ENCODE peak calls at places on chromosome 14, in eight cellular contexts. O is left lung, X is Peyer's patch, C is HepG2, K is fibroblast of lung, R is BE2C, V is uterus, T is lower lobe of right lung. F is an unnamed sample. For H3K27me3, the result is how much of the 10 kb centered on the place peaks cover.

GRCh38 chr14:68926236-68926635 is 52.9 kb downstream of the ACTN1 start:
- DNase-seq in V (no peak), T (no peak), X (no peak), C (no peak), K (no peak), O (no peak), R (no peak), F (no peak)

GRCh38 chr14:47207636-47208035 is 467.8 kb downstream of the MDGA2 start:
- DNase-seq in V (no peak), T (no peak), K (no peak), O (no peak), C (no peak), X (no peak), R (no peak), F (peak)

GRCh38 chr14:93683241-93683640 is 105.0 kb downstream of the PRIMA1 start:
- DNase-seq in C (no peak), V (no peak), T (no peak), R (peak), X (no peak), K (no peak), O (no peak), F (no peak)

GRCh38 chr14:99546230-99546879 is 57.7 kb downstream of the CCDC85C start:
- DNase-seq in C (no peak), V (no peak), R (peak), O (no peak), K (no peak), X (no peak), T (no peak), F (no peak)

GRCh38 chr14:59424707-59425106 is 40.5 kb downstream of the GPR135 start:
- DNase-seq in K (no peak), O (no peak), X (no peak), V (peak), C (no peak), R (no peak), T (no peak), F (no peak)

GRCh38 chr14:101839236-101839635 is 77.7 kb downstream of the PPP2R5C start:
- DNase-seq in V (no peak), K (no peak), O (no peak), T (no peak), X (peak), R (peak), C (no peak), F (no peak)

GRCh38 chr14:30138517-30138916 is 210.9 kb upstream of the PRKD1 start:
- DNase-seq in V (no peak), K (no peak), O (no peak), X (no peak), C (no peak), R (no peak), T (no peak), F (no peak)

GRCh38 chr14:101022121-101022520 is 118.6 kb upstream of the RTL1 start:
- DNase-seq in V (peak), X (peak), O (no peak), T (no peak), K (no peak), C (no peak), R (peak), F (no peak)

GRCh38 chr14:81363746-81364400 is 36.3 kb downstream of the STON2 start:
- DNase-seq in C (no peak), O (no peak), T (no peak), X (no peak), V (no peak), R (no peak), K (peak), F (no peak)

GRCh38 chr14:69354383-69355154 is 43.5 kb downstream of the ERH start:
- DNase-seq in T (no peak), C (peak), K (no peak), X (peak), V (no peak), R (no peak), O (no peak), F (no peak)

GRCh38 chr14:58823309-58823708 is 185.5 kb downstream of the DACT1 start:
- DNase-seq in R (no peak), T (no peak), V (no peak), X (no peak), K (no peak), O (no peak), C (no peak), F (no peak)

GRCh38 chr14:35287481-35288013 is 4.6 kb upstream of the PSMA6 start:
- DNase-seq in V (no peak), R (no peak), O (no peak), X (peak), C (no peak), T (no peak), K (no peak), F (no peak)

DNA sequence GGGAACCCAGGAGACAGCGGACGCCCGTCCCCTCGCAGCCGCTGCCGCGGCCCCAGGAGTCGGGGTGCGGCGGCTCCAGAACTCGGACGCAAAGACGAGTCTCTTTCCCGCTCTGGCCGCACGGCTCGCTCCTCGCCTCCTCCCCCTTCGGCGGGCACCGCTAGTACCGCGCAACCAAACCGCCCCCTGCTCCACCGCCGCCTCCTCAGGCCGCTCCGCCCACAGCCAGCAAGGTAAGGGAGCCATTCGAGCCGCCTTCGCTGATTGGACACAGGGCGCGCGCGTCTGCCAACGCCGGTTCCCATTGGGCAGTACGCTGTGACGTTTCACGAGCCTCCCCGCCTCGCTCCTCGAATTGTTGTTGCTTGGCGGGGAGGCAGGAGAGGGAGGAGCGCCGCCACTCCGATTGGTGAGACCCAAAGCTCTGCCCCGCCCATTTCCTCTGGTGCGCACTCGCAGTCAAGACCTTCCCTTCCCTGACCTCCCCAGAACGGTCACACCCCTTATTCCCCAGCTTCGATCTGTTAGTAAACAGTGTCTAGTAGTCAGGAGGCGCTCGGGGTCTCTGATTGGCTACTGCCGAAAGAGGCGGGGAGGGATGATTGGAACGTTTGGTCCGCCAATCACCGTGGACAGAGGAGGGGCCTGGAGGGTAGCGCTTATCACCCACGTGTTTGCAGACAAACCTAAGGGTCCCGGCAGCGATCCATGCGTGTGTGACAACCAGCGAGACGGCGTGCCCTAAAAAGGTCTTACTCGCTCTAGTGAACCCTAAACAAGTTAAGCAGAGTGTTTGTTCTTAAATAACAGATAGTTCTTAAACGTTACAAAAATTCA is at the start of gene RPS6KA5:
- DNase-seq in C (peak), T (peak), X (peak), O (peak), K (peak), R (peak), V (peak), F (peak)
- H3K4me3 ChIP-seq in C (peak), T (peak), X (peak), O (peak), K (peak), R (peak), V (peak), F (peak)

GRCh38 chr14:41825622-41826021 is 218.9 kb downstream of the LRFN5 start:
- DNase-seq in C (no peak), X (no peak), T (no peak), K (no peak), R (no peak), V (no peak), O (no peak), F (no peak)

DNA sequence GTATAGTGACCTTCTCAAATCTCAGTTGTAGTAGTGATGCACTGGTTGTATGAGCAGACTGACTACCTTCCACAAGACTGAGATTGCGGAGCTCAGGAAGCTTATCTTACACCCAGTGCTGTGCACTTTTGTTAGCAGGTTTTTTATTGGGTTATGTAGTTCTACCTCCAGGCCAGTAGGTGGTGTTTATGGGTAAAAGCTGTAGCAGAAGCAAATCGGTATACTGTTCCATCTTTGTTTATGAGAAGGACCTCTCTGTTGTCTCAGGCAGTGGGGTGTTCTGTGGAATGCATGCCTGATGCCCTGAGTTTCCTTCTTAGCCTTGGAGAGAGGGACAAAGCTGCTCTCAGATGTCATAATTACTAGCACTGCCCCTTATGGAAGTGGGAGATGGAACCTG is 217.8 kb downstream of the LRFN5 start:
- DNase-seq in X (no peak), T (no peak), K (no peak), O (no peak), C (no peak), R (no peak), V (no peak), F (no peak)
- TF ChIP-seq CTCF in X (no peak), T (no peak), K (peak), O (no peak), C (no peak), R (peak), V (no peak), F (peak)

DNA sequence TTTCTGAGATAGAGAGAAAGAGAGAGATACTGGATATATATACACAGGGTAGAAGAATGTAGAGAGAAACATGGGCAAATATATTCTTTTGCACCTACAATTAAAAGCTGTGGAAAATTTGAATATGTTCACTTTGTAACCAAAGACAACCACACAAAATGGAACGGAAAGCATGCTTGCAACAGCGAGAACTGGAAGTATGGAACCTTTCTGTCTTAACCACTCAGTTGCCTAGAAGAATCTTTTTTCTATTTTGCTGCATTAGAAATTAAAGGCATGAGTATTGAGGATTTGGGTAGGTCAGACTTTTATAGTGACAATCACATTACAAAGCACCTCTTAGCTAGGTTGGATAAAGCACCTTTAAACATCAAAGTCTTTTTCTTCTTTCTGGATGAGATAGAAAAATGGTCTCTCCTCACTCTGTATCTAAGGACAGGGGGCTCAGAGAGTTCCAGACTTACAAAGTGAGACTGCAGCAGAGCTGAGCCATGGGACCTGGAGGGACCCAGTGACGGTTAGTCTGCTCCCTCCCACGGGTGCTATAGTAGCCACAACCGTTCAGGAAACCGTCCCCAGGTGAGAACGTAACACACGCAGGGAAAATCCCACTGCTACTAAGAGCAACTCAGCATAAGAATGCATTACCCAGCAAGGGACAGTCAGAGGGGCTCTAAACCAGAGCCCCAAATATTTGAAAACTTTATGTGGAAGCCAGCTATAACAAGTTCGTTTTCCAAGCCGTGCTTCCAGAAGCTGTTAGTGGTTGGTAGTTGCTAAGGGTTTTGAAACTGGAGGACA is 97.1 kb downstream of the DAD1 start:
- DNase-seq in X (peak), R (no peak), T (no peak), V (no peak), C (no peak), K (no peak), O (no peak), F (no peak)
- H3K27me3 ChIP-seq in X (under half), R (under half), T (under half), V (under half), C (under half), K (under half), O (under half), F (under half)

DNA sequence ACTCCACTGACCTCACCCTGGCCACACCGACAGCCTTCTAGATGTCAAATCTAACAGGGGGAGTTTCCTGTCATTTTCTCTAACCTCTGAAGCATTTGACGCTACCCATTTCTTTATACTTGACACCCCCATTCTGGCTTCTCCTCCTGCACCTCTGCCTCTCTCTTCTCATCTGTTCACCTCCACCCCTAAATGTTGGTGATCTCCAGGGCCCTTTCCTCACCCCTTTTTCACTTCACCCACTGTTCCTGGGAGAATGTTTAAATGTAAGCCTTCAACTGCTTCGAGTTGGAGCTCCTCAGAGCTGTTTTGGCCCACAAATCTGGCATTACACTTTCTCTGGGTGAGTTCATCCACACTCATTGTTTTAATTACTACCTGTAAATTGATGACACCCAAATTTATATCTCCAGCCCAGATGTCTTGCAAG is 452 bp upstream of the RABGGTA start:
- DNase-seq in X (no peak), V (no peak), O (no peak), K (no peak), T (no peak), R (no peak), C (no peak), F (no peak)
- H3K4me3 ChIP-seq in X (peak), V (peak), O (peak), K (peak), T (peak), R (peak), C (peak), F (peak)

F was measured in brain microvascular endothelial cell.